ENCODE peak calls at places on chromosomes 1 and 21, in six cellular contexts. P is GM12864, C is mammary epithelial cell, A is HFFc6, N is cardiac fibroblast, E is tibial nerve. V is an unnamed sample.

GRCh38 chr1:35188578-35189392 is 4.2 kb downstream of the SFPQ start:
- DNase-seq in P (no peak), C (no peak), A (no peak), N (no peak), E (no peak), V (no peak)

GRCh38 chr1:59831529-59831928 is 16.8 kb downstream of the HOOK1 start:
- DNase-seq in P (no peak), C (peak), A (no peak), N (no peak), E (no peak), V (no peak)

GRCh38 chr1:26907071-26907922 is 6.5 kb downstream of the NR0B2 start:
- DNase-seq in P (no peak), C (peak), A (peak), N (peak), E (no peak), V (peak)

GRCh38 chr21:39663742-39664492 is 51.2 kb downstream of the B3GALT5 start:
- DNase-seq in P (no peak), C (no peak), A (no peak), N (no peak), E (no peak), V (no peak)

GRCh38 chr1:56578664-56578962 is 750 bp downstream of the PLPP3 start:
- DNase-seq in P (no peak), C (no peak), A (no peak), N (no peak), E (no peak), V (no peak)

GRCh38 chr1:110040548-110040947 is 6.1 kb downstream of the STRIP1 start:
- DNase-seq in P (no peak), C (peak), A (no peak), N (no peak), E (no peak), V (no peak)

GRCh38 chr21:14977814-14978213 is 87.0 kb downstream of the NRIP1 start:
- DNase-seq in P (no peak), C (no peak), A (no peak), N (no peak), E (no peak), V (no peak)

GRCh38 chr21:38925923-38926322 is 120.2 kb downstream of the ETS2 start:
- DNase-seq in P (no peak), C (peak), A (peak), N (peak), E (no peak), V (peak)

GRCh38 chr1:97901017-97901658 is 19.7 kb downstream of the DPYD start:
- DNase-seq in P (no peak), C (no peak), A (peak), N (peak), E (no peak), V (peak)

GRCh38 chr1:204463125-204464060 is 31.2 kb downstream of the PIK3C2B start:
- DNase-seq in P (no peak), C (no peak), A (no peak), N (peak), E (no peak), V (peak)

GRCh38 chr1:181135815-181136737 is 47.6 kb downstream of the IER5 start:
- DNase-seq in P (no peak), C (peak), A (peak), N (peak), E (no peak), V (peak)

GRCh38 chr1:221039616-221040015 is 160.4 kb downstream of the HLX start:
- DNase-seq in P (no peak), C (no peak), A (peak), N (peak), E (no peak), V (peak)

GRCh38 chr1:180301135-180301737 is 71.2 kb downstream of the LHX4 start:
- DNase-seq in P (no peak), C (peak), A (peak), N (peak), E (no peak), V (peak)

GRCh38 chr1:216464489-216464888 is 41.2 kb upstream of the USH2A start:
- DNase-seq in P (no peak), C (peak), A (peak), N (peak), E (no peak), V (peak)

GRCh38 chr1:80582980-80583379 is 1217.8 kb upstream of the ADGRL2 start:
- DNase-seq in P (no peak), C (no peak), A (no peak), N (peak), E (no peak), V (peak)

GRCh38 chr21:26246073-26246472 is 75.5 kb upstream of the APP start:
- DNase-seq in P (no peak), C (no peak), A (no peak), N (no peak), E (no peak), V (no peak)

GRCh38 chr1:183029591-183030000 is 6.4 kb downstream of the LAMC1 start:
- DNase-seq in P (no peak), C (peak), A (peak), N (no peak), E (no peak), V (peak)

GRCh38 chr21:36420571-36421339 is 35.6 kb downstream of the CHAF1B start:
- DNase-seq in P (no peak), C (no peak), A (no peak), N (no peak), E (no peak), V (no peak)

GRCh38 chr1:209823143-209824041 is 4.4 kb upstream of the UTP25 start:
- DNase-seq in P (no peak), C (peak), A (peak), N (peak), E (no peak), V (peak)

GRCh38 chr1:114585221-114585620 is 3.8 kb upstream of the BCAS2 start:
- DNase-seq in P (no peak), C (no peak), A (peak), N (peak), E (no peak), V (peak)

GRCh38 chr1:164592634-164593033 is 33.6 kb downstream of the PBX1 start:
- DNase-seq in P (no peak), C (no peak), A (no peak), N (no peak), E (no peak), V (no peak)

GRCh38 chr1:204751883-204752687 is 66.5 kb upstream of the LRRN2 start:
- DNase-seq in P (no peak), C (peak), A (no peak), N (no peak), E (no peak), V (no peak)

GRCh38 chr1:15453773-15454172 is 2.8 kb upstream of the CELA2A start:
- DNase-seq in P (no peak), C (no peak), A (no peak), N (no peak), E (no peak), V (peak)

GRCh38 chr1:3584915-3585314 is 26.4 kb downstream of the MEGF6 start:
- DNase-seq in P (no peak), C (no peak), A (no peak), N (no peak), E (no peak), V (no peak)

GRCh38 chr1:56457767-56458375 is 121.5 kb downstream of the PLPP3 start:
- DNase-seq in P (no peak), C (no peak), A (no peak), N (peak), E (no peak), V (no peak)

GRCh38 chr1:215146252-215146975 is 63.9 kb downstream of the KCNK2 start:
- DNase-seq in P (no peak), C (peak), A (peak), N (peak), E (no peak), V (peak)

GRCh38 chr1:1599919-1600860 is at the start of gene FNDC10:
- DNase-seq in P (no peak), C (no peak), A (no peak), N (no peak), E (no peak), V (no peak)

GRCh38 chr1:55073187-55073916 is 34.0 kb downstream of the PCSK9 start:
- DNase-seq in P (no peak), C (no peak), A (no peak), N (no peak), E (no peak), V (no peak)

GRCh38 chr1:42173961-42174715 is 9.6 kb upstream of the GUCA2A start:
- DNase-seq in P (no peak), C (peak), A (no peak), N (peak), E (no peak), V (peak)

GRCh38 chr1:26922201-26922729 is 722 bp downstream of the NUDC start:
- DNase-seq in P (no peak), C (peak), A (no peak), N (peak), E (no peak), V (no peak)

GRCh38 chr1:93585059-93585966 is 96.3 kb downstream of the BCAR3 start:
- DNase-seq in P (no peak), C (peak), A (peak), N (peak), E (no peak), V (peak)

GRCh38 chr1:42463906-42464305 is 820 bp downstream of the CCDC30 start:
- DNase-seq in P (no peak), C (no peak), A (no peak), N (no peak), E (no peak), V (no peak)

GRCh38 chr1:41583658-41584570 is 99.4 kb upstream of the EDN2 start:
- DNase-seq in P (no peak), C (no peak), A (no peak), N (no peak), E (no peak), V (no peak)

GRCh38 chr1:207748737-207749528 is 2.9 kb upstream of the CD46 start:
- DNase-seq in P (no peak), C (peak), A (no peak), N (no peak), E (no peak), V (no peak)

DNA sequence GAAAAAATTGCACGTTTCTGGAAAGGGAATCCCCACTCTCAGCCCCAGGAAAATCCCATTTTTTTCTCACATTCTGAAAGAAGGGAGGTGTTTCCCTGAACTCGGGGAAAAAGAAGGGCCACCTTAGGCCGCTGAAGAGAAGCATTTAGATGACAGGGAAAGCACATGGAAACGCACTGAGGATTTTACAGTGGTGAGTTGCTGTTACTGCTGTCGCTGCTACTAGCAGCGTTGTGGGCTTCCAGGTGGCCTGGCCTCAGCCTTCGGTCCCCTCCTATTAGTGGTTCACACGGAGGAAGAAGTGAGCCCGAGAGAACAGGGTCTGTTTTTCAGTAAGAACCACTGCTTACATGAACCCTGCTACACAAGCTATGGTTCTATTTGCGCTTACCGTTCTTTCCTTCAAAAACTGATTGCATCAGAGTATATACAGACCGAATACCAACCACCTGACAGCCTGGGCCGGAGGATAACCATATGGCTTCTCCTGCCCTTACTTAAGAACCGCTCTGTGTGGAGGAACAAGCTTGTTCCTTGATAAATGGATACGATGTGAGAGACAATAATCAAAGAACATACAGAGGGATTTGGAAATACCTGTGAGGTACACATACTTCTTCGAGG is 986 bp upstream of the KCNT2 start:
- DNase-seq in P (no peak), C (no peak), A (no peak), N (no peak), E (no peak), V (no peak)
- TF ChIP-seq CTCF in P (no peak), C (no peak), A (no peak), N (no peak), E (peak), V (no peak)

DNA sequence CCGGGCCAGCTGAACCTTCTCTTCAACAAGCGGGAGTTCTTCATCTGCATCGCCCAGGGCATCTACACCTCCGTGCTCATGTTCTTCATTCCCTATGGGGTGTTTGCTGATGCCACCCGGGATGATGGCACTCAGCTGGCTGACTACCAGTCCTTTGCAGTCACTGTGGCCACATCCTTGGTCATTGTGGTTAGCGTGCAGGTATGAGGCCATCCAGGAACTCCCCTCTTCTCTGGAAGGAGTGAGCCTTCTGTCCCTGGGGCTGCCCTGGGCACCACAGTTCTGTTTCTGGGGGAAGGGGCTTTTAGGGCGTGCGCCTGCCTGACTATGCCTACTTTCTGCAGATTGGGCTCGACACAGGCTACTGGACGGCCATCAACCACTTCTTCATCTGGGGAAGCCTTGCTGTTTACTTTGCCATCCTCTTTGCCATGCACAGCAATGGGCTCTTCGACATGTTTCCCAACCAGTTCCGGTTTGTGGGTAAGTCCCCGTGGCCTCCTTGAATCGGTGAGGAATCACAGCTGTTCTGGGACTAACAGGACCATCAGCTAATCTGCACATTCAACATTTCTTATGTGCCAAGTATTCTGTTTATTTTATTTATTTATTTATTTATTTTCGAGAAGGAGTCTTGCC is 21.1 kb downstream of the ATP8B2 start:
- DNase-seq in P (no peak), C (no peak), A (no peak), N (no peak), E (no peak), V (no peak)
- TF ChIP-seq CTCF in P (no peak), C (no peak), A (no peak), N (no peak), E (no peak), V (no peak)

GRCh38 chr1:27938488-27938887 is 3.7 kb downstream of the SMPDL3B start:
- DNase-seq in P (no peak), C (no peak), A (no peak), N (no peak), E (no peak), V (no peak)

GRCh38 chr1:27937524-27937836 is 2.7 kb downstream of the SMPDL3B start:
- DNase-seq in P (no peak), C (no peak), A (no peak), N (no peak), E (no peak), V (no peak)

GRCh38 chr1:27936370-27936769 is 1.6 kb downstream of the SMPDL3B start:
- DNase-seq in P (no peak), C (no peak), A (no peak), N (no peak), E (no peak), V (no peak)

GRCh38 chr1:27935721-27936120 is 921 bp downstream of the SMPDL3B start:
- DNase-seq in P (no peak), C (no peak), A (no peak), N (no peak), E (no peak), V (no peak)

GRCh38 chr1:27934818-27935549 is at the start of gene SMPDL3B:
- DNase-seq in P (no peak), C (peak), A (no peak), N (peak), E (no peak), V (no peak)
- TF ChIP-seq CTCF in P (no peak), C (peak), A (peak), N (peak), E (no peak), V (peak)

GRCh38 chr1:223456747-223457146 is 63.5 kb downstream of the CCDC185 start:
- DNase-seq in P (no peak), C (peak), A (no peak), N (no peak), E (no peak), V (no peak)

GRCh38 chr1:223454959-223455358 is 61.7 kb downstream of the CCDC185 start:
- DNase-seq in P (no peak), C (no peak), A (no peak), N (no peak), E (no peak), V (no peak)

GRCh38 chr1:223460566-223461189 is 67.5 kb downstream of the CCDC185 start:
- DNase-seq in P (no peak), C (no peak), A (no peak), N (no peak), E (no peak), V (peak)

DNA sequence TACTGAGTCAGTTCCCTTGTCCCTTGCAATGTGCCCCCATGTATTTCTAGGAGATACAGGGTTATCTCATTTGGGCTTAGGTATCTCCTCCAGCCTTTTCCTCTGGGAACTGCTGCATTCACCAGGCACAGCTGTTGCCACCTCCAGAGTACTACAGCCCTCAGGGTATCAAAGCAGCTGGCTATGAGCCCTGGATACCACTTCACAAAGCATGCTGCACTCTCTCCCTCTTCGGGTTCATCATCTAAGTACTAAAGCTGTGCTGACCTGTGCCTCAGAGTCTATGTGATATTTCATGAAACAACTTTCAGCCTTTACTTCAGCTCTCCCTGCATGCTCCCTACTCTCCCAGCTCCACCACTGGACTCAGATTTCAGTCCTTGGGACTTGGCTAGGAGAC is 62.3 kb downstream of the CCDC185 start:
- DNase-seq in P (no peak), C (no peak), A (no peak), N (no peak), E (no peak), V (no peak)
- TF ChIP-seq CTCF in P (no peak), C (no peak), A (no peak), N (no peak), E (no peak), V (no peak)

DNA sequence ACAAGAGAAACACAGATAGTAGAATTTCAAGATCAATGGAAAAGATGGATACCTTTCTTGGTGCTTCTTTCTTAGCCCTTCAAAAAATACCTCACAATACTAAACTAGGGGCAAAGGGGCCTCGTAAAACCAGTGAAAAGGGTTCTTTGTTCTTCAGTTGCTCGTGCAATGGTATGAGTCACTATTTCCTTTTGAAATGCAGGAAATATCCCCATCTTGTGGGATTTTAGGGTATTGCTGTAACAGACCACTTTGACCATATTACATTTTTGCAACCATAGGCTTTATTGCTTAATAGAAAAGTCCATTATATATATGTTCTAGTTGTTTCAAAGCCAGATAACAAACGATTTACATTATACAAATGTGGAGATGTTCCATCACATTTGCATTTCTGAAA is 88.7 kb upstream of the PKN2 start:
- DNase-seq in P (peak), C (peak), A (peak), N (peak), E (no peak), V (peak)
- TF ChIP-seq CTCF in P (peak), C (peak), A (peak), N (peak), E (no peak), V (peak)

GRCh38 chr1:166064324-166064926 is 102.4 kb downstream of the FAM78B start:
- DNase-seq in P (no peak), C (no peak), A (no peak), N (no peak), E (no peak), V (no peak)
- TF ChIP-seq CTCF in P (no peak), C (no peak), A (no peak), N (no peak), E (no peak), V (no peak)

DNA sequence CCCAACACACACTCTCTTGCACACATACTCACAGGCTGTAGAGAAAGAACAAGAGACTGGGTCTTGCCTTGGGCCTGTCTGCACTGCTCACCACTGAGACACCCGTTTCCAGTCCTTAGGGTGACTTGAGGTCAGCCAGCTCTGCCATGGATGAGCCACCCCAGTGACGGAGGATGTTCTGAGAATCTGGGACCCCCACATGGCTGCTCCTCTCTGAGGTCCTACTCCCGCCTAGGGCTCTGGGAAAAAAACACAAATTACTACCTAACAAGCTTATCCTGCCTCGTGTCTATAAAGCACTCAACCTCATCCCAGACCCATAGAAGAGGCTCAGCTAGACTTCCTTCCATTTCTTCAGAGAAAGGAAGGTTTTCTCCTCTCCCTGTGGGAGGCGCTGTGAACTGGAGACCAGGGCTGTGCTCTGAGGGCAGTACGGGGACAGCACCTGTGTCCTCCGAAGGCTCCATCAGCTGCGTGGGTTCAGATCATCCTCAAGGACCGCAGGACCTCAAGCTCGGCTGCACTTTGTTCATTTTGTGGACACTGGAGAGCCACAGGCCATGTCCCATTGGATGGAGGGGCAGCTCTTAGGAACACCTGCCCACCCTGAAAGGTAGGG is 4.3 kb upstream of the CLEC20A start:
- DNase-seq in P (no peak), C (no peak), A (no peak), N (no peak), E (no peak), V (no peak)
- TF ChIP-seq CTCF in P (no peak), C (peak), A (no peak), N (no peak), E (no peak), V (no peak)

GRCh38 chr1:154481058-154481457 is 21.0 kb upstream of the TDRD10 start:
- DNase-seq in P (no peak), C (no peak), A (no peak), N (no peak), E (no peak), V (no peak)

GRCh38 chr1:154476791-154477190 is 25.2 kb upstream of the TDRD10 start:
- DNase-seq in P (no peak), C (peak), A (no peak), N (no peak), E (no peak), V (no peak)

GRCh38 chr1:154478013-154478412 is 24.0 kb upstream of the TDRD10 start:
- DNase-seq in P (no peak), C (no peak), A (no peak), N (no peak), E (no peak), V (no peak)

GRCh38 chr1:154479764-154480421 is 22.1 kb upstream of the TDRD10 start:
- DNase-seq in P (peak), C (peak), A (peak), N (peak), E (peak), V (peak)

GRCh38 chr1:154478639-154479038 is 23.4 kb upstream of the TDRD10 start:
- DNase-seq in P (no peak), C (peak), A (no peak), N (peak), E (no peak), V (peak)
- TF ChIP-seq CTCF in P (peak), C (peak), A (peak), N (no peak), E (no peak), V (peak)

V was measured in AG10803.